ENCODE peak calls at places on chromosomes 13 and 19, in ten cellular contexts. T, C, Q, V, N, L, M, S, Z and A are unnamed samples.
A peak's percentile ranks its signal among the peaks of the same experiment; 100 is the strongest.

GRCh38 chr13:98576963-98577822 is at the start of gene STK24:
- DNase-seq in T (no peak), C (peak; percentile 37), Q (peak; percentile 55), V (peak; percentile 52), N (no peak), L (no peak), M (peak; percentile 89), S (peak; percentile 97), Z (peak; percentile 54), A (peak; percentile 88)

GRCh38 chr19:5046339-5047039 is 77.6 kb downstream of the KDM4B start:
- DNase-seq in T (no peak), C (no peak), Q (no peak), V (no peak), N (no peak), L (no peak), M (peak; percentile 38), S (peak; percentile 75), Z (peak; percentile 97), A (peak; percentile 88)

GRCh38 chr13:109371066-109371465 is 415.3 kb downstream of the IRS2 start:
- DNase-seq in T (no peak), C (no peak), Q (no peak), V (no peak), N (no peak), L (no peak), M (no peak), S (no peak), Z (no peak), A (no peak)

GRCh38 chr19:409006-409514 is at the start of gene C2CD4C:
- DNase-seq in T (no peak), C (no peak), Q (no peak), V (peak; percentile 11), N (no peak), L (no peak), M (peak; percentile 57), S (peak; percentile 68), Z (peak; percentile 35), A (peak; percentile 56)

GRCh38 chr19:991174-991931 is 7.2 kb downstream of the WDR18 start:
- DNase-seq in T (no peak), C (no peak), Q (no peak), V (peak; percentile 39), N (no peak), L (no peak), M (no peak), S (peak; percentile 74), Z (no peak), A (peak; percentile 75)

GRCh38 chr13:110835721-110836599 is 78.9 kb downstream of the ANKRD10 start:
- DNase-seq in T (no peak), C (no peak), Q (no peak), V (no peak), N (no peak), L (no peak), M (no peak), S (no peak), Z (no peak), A (no peak)

GRCh38 chr19:40530091-40530901 is 46.4 kb upstream of the SHKBP1 start:
- DNase-seq in T (no peak), C (no peak), Q (no peak), V (no peak), N (no peak), L (no peak), M (no peak), S (peak; percentile 40), Z (peak; percentile 50), A (peak; percentile 24)

GRCh38 chr19:16125738-16126495 is 14.2 kb downstream of the RAB8A start:
- DNase-seq in T (no peak), C (no peak), Q (no peak), V (no peak), N (no peak), L (no peak), M (no peak), S (no peak), Z (no peak), A (no peak)

GRCh38 chr19:13031917-13032623 is 36.8 kb downstream of the NFIX start:
- DNase-seq in T (no peak), C (no peak), Q (no peak), V (no peak), N (no peak), L (no peak), M (peak; percentile 35), S (no peak), Z (peak; percentile 5), A (peak; percentile 85)

GRCh38 chr13:67119481-67119883 is 110.7 kb downstream of the PCDH9 start:
- DNase-seq in T (no peak), C (peak; percentile 14), Q (no peak), V (no peak), N (peak; percentile 79), L (no peak), M (no peak), S (peak; percentile 61), Z (no peak), A (peak; percentile 20)

GRCh38 chr19:19224852-19225494 is 13.2 kb downstream of the NCAN start:
- DNase-seq in T (no peak), C (no peak), Q (peak; percentile 84), V (peak; percentile 52), N (no peak), L (no peak), M (peak; percentile 67), S (peak; percentile 78), Z (no peak), A (peak; percentile 74)

GRCh38 chr13:52455677-52456041 is 381 bp downstream of the CKAP2 start:
- DNase-seq in T (peak; percentile 60), C (peak; percentile 28), Q (peak; percentile 76), V (peak; percentile 73), N (no peak), L (peak; percentile 45), M (peak; percentile 83), S (peak; percentile 88), Z (peak; percentile 67), A (peak; percentile 81)

GRCh38 chr13:44243198-44243852 is 130.3 kb upstream of the SERP2 start:
- DNase-seq in T (no peak), C (no peak), Q (peak; percentile 88), V (no peak), N (no peak), L (no peak), M (no peak), S (no peak), Z (peak; percentile 61), A (peak; percentile 73)

GRCh38 chr13:111281751-111282311 is 38.6 kb upstream of the TEX29 start:
- DNase-seq in T (no peak), C (peak; percentile 9), Q (peak; percentile 97), V (no peak), N (no peak), L (no peak), M (no peak), S (peak; percentile 34), Z (peak; percentile 62), A (peak; percentile 63)

GRCh38 chr19:19562665-19563347 is 24.7 kb downstream of the CILP2 start:
- DNase-seq in T (no peak), C (no peak), Q (peak; percentile 23), V (no peak), N (no peak), L (no peak), M (no peak), S (no peak), Z (no peak), A (no peak)

GRCh38 chr19:43555185-43555770 is 20.0 kb downstream of the XRCC1 start:
- DNase-seq in T (no peak), C (no peak), Q (peak; percentile 78), V (peak; percentile 66), N (no peak), L (no peak), M (peak; percentile 53), S (peak; percentile 83), Z (peak; percentile 67), A (peak; percentile 73)

GRCh38 chr19:58345558-58345957 is 7.7 kb downstream of the A1BG start:
- DNase-seq in T (no peak), C (no peak), Q (no peak), V (no peak), N (no peak), L (no peak), M (no peak), S (no peak), Z (no peak), A (peak; percentile 36)

GRCh38 chr19:49957262-49957915 is 3.6 kb downstream of the SIGLEC11 start:
- DNase-seq in T (no peak), C (no peak), Q (no peak), V (no peak), N (no peak), L (no peak), M (no peak), S (no peak), Z (no peak), A (no peak)

GRCh38 chr13:30037306-30037705 is 186.9 kb upstream of the UBL3 start:
- DNase-seq in T (no peak), C (no peak), Q (no peak), V (no peak), N (no peak), L (no peak), M (no peak), S (no peak), Z (no peak), A (no peak)

GRCh38 chr13:44969858-44970484 is 19.3 kb downstream of the NUFIP1 start:
- DNase-seq in T (no peak), C (peak; percentile 12), Q (peak; percentile 12), V (no peak), N (peak; percentile 23), L (no peak), M (no peak), S (peak; percentile 65), Z (peak; percentile 59), A (peak; percentile 78)

GRCh38 chr19:49475995-49476880 is 2.2 kb downstream of the FLT3LG start:
- DNase-seq in T (no peak), C (no peak), Q (no peak), V (peak; percentile 48), N (no peak), L (no peak), M (peak; percentile 65), S (peak; percentile 66), Z (no peak), A (peak; percentile 64)

GRCh38 chr19:30516586-30516985 is 144.4 kb downstream of the ZNF536 start:
- DNase-seq in T (no peak), C (no peak), Q (no peak), V (no peak), N (no peak), L (no peak), M (no peak), S (no peak), Z (no peak), A (no peak)

GRCh38 chr19:40771101-40771539 is 4.2 kb upstream of the MIA start:
- DNase-seq in T (no peak), C (no peak), Q (peak; percentile 71), V (no peak), N (no peak), L (no peak), M (no peak), S (no peak), Z (no peak), A (no peak)

GRCh38 chr13:21674271-21675009 is 3.6 kb downstream of the FGF9 start:
- DNase-seq in T (no peak), C (no peak), Q (no peak), V (no peak), N (no peak), L (no peak), M (peak; percentile 66), S (peak; percentile 72), Z (peak; percentile 67), A (peak; percentile 42)

GRCh38 chr19:10927691-10928562 is 512 bp downstream of the YIPF2 start:
- DNase-seq in T (no peak), C (no peak), Q (peak; percentile 82), V (no peak), N (no peak), L (no peak), M (no peak), S (peak; percentile 41), Z (no peak), A (peak; percentile 65)

GRCh38 chr13:94556016-94556415 is 39.9 kb downstream of the TGDS start:
- DNase-seq in T (no peak), C (no peak), Q (no peak), V (no peak), N (no peak), L (no peak), M (no peak), S (no peak), Z (no peak), A (no peak)

GRCh38 chr13:91904597-91904996 is 506.2 kb downstream of the GPC5 start:
- DNase-seq in T (no peak), C (no peak), Q (no peak), V (no peak), N (peak; percentile 57), L (no peak), M (no peak), S (no peak), Z (no peak), A (no peak)

GRCh38 chr19:29628661-29629385 is 22.7 kb downstream of the POP4 start:
- DNase-seq in T (no peak), C (no peak), Q (no peak), V (no peak), N (no peak), L (no peak), M (no peak), S (no peak), Z (no peak), A (no peak)